ENCODE peak calls at places on chromosomes 7 and 10, in eight cellular contexts. R is A549, Z is neuronal stem cell, W is MM.1S, U is PC-3, D is neural progenitor cell, S is SK-N-SH, I is astrocyte. J is an unnamed sample.

GRCh38 chr10:97771055-97771811 is 566 bp downstream of the SFRP5 start:
- DNase-seq in R (peak; percentile 43), U (no peak), Z (no peak), W (no peak), S (peak; percentile 84), D (peak; percentile 82), I (peak; percentile 26), J (no peak)

GRCh38 chr7:55055479-55055878 is 36.7 kb downstream of the EGFR start:
- DNase-seq in S (no peak), I (peak; percentile 66), U (peak; percentile 45), R (no peak), W (no peak), Z (no peak), D (no peak), J (no peak)

GRCh38 chr7:132009778-132010177 is 453.4 kb upstream of the PODXL start:
- DNase-seq in Z (no peak), R (no peak), S (no peak), U (no peak), W (no peak), I (peak; percentile 54), D (no peak), J (no peak)

GRCh38 chr10:54660397-54660796 is 140.6 kb downstream of the PCDH15 start:
- DNase-seq in Z (no peak), U (no peak), W (no peak), S (no peak), D (no peak), I (no peak), R (no peak), J (no peak)

GRCh38 chr7:18583305-18583704 is 87.8 kb downstream of the HDAC9 start:
- DNase-seq in S (no peak), U (no peak), D (no peak), Z (no peak), W (no peak), I (peak; percentile 51), R (no peak), J (no peak)

GRCh38 chr10:102796407-102797176 is 40.6 kb downstream of the CYP17A1 start:
- DNase-seq in S (no peak), R (no peak), I (peak; percentile 37), W (peak; percentile 96), Z (no peak), D (no peak), U (no peak), J (peak; percentile 73)

GRCh38 chr10:75430000-75430763 is 1.2 kb upstream of the LRMDA start:
- DNase-seq in D (peak; percentile 94), R (peak; percentile 38), U (no peak), W (no peak), S (no peak), I (no peak), Z (peak; percentile 73), J (peak; percentile 8)

GRCh38 chr7:80439894-80440811 is 71.7 kb downstream of the GNAT3 start:
- DNase-seq in W (no peak), U (peak; percentile 66), R (no peak), Z (no peak), D (no peak), I (peak; percentile 57), S (peak; percentile 59), J (no peak)

GRCh38 chr7:52017802-52018679 is 701.4 kb upstream of the COBL start:
- DNase-seq in S (peak; percentile 13), U (peak; percentile 24), R (peak; percentile 19), I (no peak), Z (peak; percentile 63), W (peak; percentile 68), D (peak; percentile 85), J (peak; percentile 29)

GRCh38 chr10:131806646-131807317 is 94.0 kb upstream of the PPP2R2D start:
- DNase-seq in Z (no peak), W (no peak), D (no peak), U (no peak), I (no peak), R (no peak), S (no peak), J (no peak)

GRCh38 chr7:99029481-99030144 is 114.3 kb downstream of the SMURF1 start:
- DNase-seq in I (no peak), U (peak; percentile 13), S (no peak), Z (no peak), W (no peak), R (no peak), D (no peak), J (no peak)

GRCh38 chr7:26429168-26429567 is 137.5 kb downstream of the SNX10 start:
- DNase-seq in W (no peak), U (peak; percentile 49), D (no peak), R (no peak), I (no peak), Z (no peak), S (no peak), J (no peak)

GRCh38 chr7:353746-354325 is 63.9 kb downstream of the FOXL3 start:
- DNase-seq in R (no peak), U (no peak), D (no peak), S (no peak), Z (no peak), I (peak; percentile 62), W (no peak), J (no peak)
- H3K4me1 ChIP-seq in R (no peaks in the 10 kb centered on the region), U (no peaks in the 10 kb centered on the region), D (no peaks in the 10 kb centered on the region), S (no peaks in the 10 kb centered on the region), Z (no peaks in the 10 kb centered on the region), I (no peaks in the 10 kb centered on the region), W (no peaks in the 10 kb centered on the region), J (no peaks in the 10 kb centered on the region)

DNA sequence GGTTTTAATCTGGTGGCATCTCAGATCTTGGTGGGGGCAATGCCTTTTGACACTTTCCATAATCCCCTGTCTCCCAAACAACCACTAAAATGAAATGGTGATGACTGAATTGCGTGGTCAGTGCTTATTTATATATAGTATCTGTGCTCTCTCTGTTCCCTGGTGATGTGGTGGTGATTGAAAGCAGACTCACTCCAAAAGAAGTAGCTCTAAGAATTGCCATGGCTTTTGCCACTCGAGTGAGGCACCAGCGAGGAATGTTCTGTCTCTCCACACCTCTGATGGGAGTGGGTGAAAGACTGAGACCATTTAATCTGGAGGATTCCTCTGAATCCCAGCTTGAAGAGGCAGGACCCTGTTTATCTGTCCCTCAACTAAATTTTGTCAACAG is 2.8 kb downstream of the DUSP5 start:
- DNase-seq in Z (no peak), W (peak; percentile 28), S (no peak), D (no peak), U (peak; percentile 77), R (no peak), I (peak; percentile 78), J (no peak)
- H3K4me3 ChIP-seq in Z (no peak overlapping the region), W (peak overlapping the region; percentile 86), S (peak overlapping the region; percentile 75), D (no peak overlapping the region), U (peak overlapping the region; percentile 96), R (peak overlapping the region; percentile 86), I (peak overlapping the region; percentile 75), J (no peak overlapping the region)

GRCh38 chr7:134835463-134835823 is 56.0 kb downstream of the CALD1 start:
- DNase-seq in Z (no peak), D (no peak), R (no peak), W (no peak), I (no peak), S (no peak), U (no peak), J (no peak)

GRCh38 chr7:134836447-134836846 is 57.0 kb downstream of the CALD1 start:
- DNase-seq in W (peak; percentile 42), R (no peak), S (no peak), Z (no peak), U (no peak), D (no peak), I (peak; percentile 44), J (no peak)

GRCh38 chr7:134831862-134832261 is 52.4 kb downstream of the CALD1 start:
- DNase-seq in Z (no peak), I (no peak), D (no peak), U (no peak), S (no peak), W (no peak), R (no peak), J (no peak)

GRCh38 chr7:134832367-134832766 is 52.9 kb downstream of the CALD1 start:
- DNase-seq in S (no peak), Z (no peak), U (no peak), W (no peak), D (no peak), R (no peak), I (no peak), J (no peak)

GRCh38 chr7:134834689-134835462 is 55.4 kb downstream of the CALD1 start:
- DNase-seq in S (peak; percentile 22), I (peak; percentile 85), D (no peak), Z (no peak), W (no peak), U (no peak), R (no peak), J (no peak)
- H3K4me2 ChIP-seq in S (peak overlapping the region; percentile 20), I (peak overlapping the region; percentile 24), D (no peak overlapping the region), Z (no peak overlapping the region), W (no peak overlapping the region), U (no peak overlapping the region), R (no peak overlapping the region), J (no peak overlapping the region)

GRCh38 chr7:43647772-43648643 is 65.1 kb downstream of the STK17A start:
- DNase-seq in U (peak; percentile 98), R (peak; percentile 66), D (no peak), I (peak; percentile 100), Z (no peak), W (peak; percentile 9), S (peak; percentile 59), J (peak; percentile 57)
- H3K4me1 ChIP-seq in U (peaks cover 73% of the 10 kb centered on the region), R (peaks cover 62% of the 10 kb centered on the region), D (peaks cover 23% of the 10 kb centered on the region), I (peaks cover 67% of the 10 kb centered on the region), Z (peaks cover 35% of the 10 kb centered on the region), W (peaks cover 69% of the 10 kb centered on the region), S (peaks cover 65% of the 10 kb centered on the region), J (peaks cover 82% of the 10 kb centered on the region)

GRCh38 chr7:142348921-142349401 is 91.1 kb upstream of the PRSS58 start:
- DNase-seq in U (no peak), Z (no peak), W (no peak), R (no peak), I (no peak), S (no peak), D (no peak), J (no peak)

GRCh38 chr7:142353147-142354058 is 95.5 kb upstream of the PRSS58 start:
- DNase-seq in U (no peak), D (no peak), W (no peak), Z (no peak), I (no peak), S (no peak), R (no peak), J (no peak)

GRCh38 chr7:142349670-142350405 is 92.0 kb upstream of the PRSS58 start:
- DNase-seq in U (peak; percentile 91), Z (no peak), S (no peak), D (no peak), I (no peak), R (no peak), W (no peak), J (no peak)

GRCh38 chr7:142355328-142355727 is 97.5 kb upstream of the PRSS58 start:
- DNase-seq in I (peak; percentile 73), W (no peak), U (peak; percentile 75), D (no peak), S (no peak), Z (no peak), R (no peak), J (no peak)

DNA sequence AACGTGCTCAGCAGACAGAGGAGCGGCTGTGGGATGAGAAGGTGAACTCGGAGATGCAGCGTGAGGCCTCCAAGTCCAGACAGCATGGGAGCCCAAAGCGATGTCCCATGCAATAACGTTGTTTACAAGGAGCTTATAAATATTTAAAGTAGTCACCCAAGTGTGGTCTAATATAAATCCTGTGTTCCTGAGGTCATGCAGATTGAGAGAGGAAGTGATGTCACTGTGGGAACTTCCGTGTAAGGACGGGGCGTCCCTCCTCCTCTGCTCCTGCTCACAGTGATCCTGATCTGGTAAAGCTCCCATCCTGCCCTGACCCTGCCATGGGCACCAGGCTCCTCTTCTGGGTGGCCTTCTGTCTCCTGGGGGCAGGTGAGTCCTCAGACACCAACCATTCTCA is 94.7 kb upstream of the PRSS58 start:
- DNase-seq in R (no peak), W (no peak), Z (no peak), D (no peak), S (no peak), I (no peak), U (no peak), J (no peak)
- H3K4me3 ChIP-seq in R (no peak overlapping the region), W (no peak overlapping the region), Z (no peak overlapping the region), D (no peak overlapping the region), S (no peak overlapping the region), I (no peak overlapping the region), U (no peak overlapping the region), J (no peak overlapping the region)